ENCODE peak calls at places on chromosomes 3 and 15, in seven cellular contexts. One of them, this sample, is unnamed.

GRCh38 chr3:187188931-187189330 is 8.4 kb upstream of the RTP1 start:
- DNase-seq in AG10803: peak
- DNase-seq in HL-60: peak
- DNase-seq in neural progenitor cell: no peak
- DNase-seq in astrocyte of the spinal cord: no peak
- DNase-seq in thoracic aorta: no peak
- DNase-seq in dorsolateral prefrontal cortex: no peak
- DNase-seq in this sample: no peak

GRCh38 chr3:195839260-195840010 is 27.7 kb upstream of the MUC4 start:
- DNase-seq in AG10803: no peak
- DNase-seq in HL-60: no peak
- DNase-seq in neural progenitor cell: peak
- DNase-seq in astrocyte of the spinal cord: no peak
- DNase-seq in thoracic aorta: no peak
- DNase-seq in dorsolateral prefrontal cortex: no peak
- DNase-seq in this sample: no peak

GRCh38 chr15:99087405-99087943 is 17.4 kb upstream of the SYNM start:
- DNase-seq in AG10803: no peak
- DNase-seq in HL-60: no peak
- DNase-seq in neural progenitor cell: no peak
- DNase-seq in astrocyte of the spinal cord: no peak
- DNase-seq in thoracic aorta: no peak
- DNase-seq in dorsolateral prefrontal cortex: no peak
- DNase-seq in this sample: no peak

GRCh38 chr15:46127361-46127874 is 492.6 kb downstream of the SQOR start:
- DNase-seq in AG10803: peak
- DNase-seq in HL-60: no peak
- DNase-seq in neural progenitor cell: no peak
- DNase-seq in astrocyte of the spinal cord: peak
- DNase-seq in thoracic aorta: no peak
- DNase-seq in dorsolateral prefrontal cortex: no peak
- DNase-seq in this sample: no peak

GRCh38 chr15:44536298-44536961 is 517 bp upstream of the EIF3J start:
- DNase-seq in AG10803: no peak
- DNase-seq in HL-60: peak
- DNase-seq in neural progenitor cell: peak
- DNase-seq in astrocyte of the spinal cord: no peak
- DNase-seq in thoracic aorta: peak
- DNase-seq in dorsolateral prefrontal cortex: peak
- DNase-seq in this sample: peak

GRCh38 chr15:86624261-86625036 is 544.8 kb downstream of the AGBL1 start:
- DNase-seq in AG10803: peak
- DNase-seq in HL-60: no peak
- DNase-seq in neural progenitor cell: peak
- DNase-seq in astrocyte of the spinal cord: peak
- DNase-seq in thoracic aorta: peak
- DNase-seq in dorsolateral prefrontal cortex: peak
- DNase-seq in this sample: peak

GRCh38 chr3:27666708-27667107 is 55.4 kb downstream of the EOMES start:
- DNase-seq in AG10803: peak
- DNase-seq in HL-60: peak
- DNase-seq in neural progenitor cell: peak
- DNase-seq in astrocyte of the spinal cord: peak
- DNase-seq in thoracic aorta: no peak
- DNase-seq in dorsolateral prefrontal cortex: peak
- DNase-seq in this sample: peak

GRCh38 chr15:93831641-93832040 is 399.7 kb upstream of the MCTP2 start:
- DNase-seq in AG10803: no peak
- DNase-seq in HL-60: no peak
- DNase-seq in neural progenitor cell: no peak
- DNase-seq in astrocyte of the spinal cord: no peak
- DNase-seq in thoracic aorta: no peak
- DNase-seq in dorsolateral prefrontal cortex: no peak
- DNase-seq in this sample: no peak

GRCh38 chr3:184481924-184482671 is 79.5 kb upstream of the EPHB3 start:
- DNase-seq in AG10803: no peak
- DNase-seq in HL-60: no peak
- DNase-seq in neural progenitor cell: no peak
- DNase-seq in astrocyte of the spinal cord: no peak
- DNase-seq in thoracic aorta: no peak
- DNase-seq in dorsolateral prefrontal cortex: no peak
- DNase-seq in this sample: no peak

GRCh38 chr15:57111002-57111401 is 192.6 kb downstream of the TCF12 start:
- DNase-seq in AG10803: no peak
- DNase-seq in HL-60: no peak
- DNase-seq in neural progenitor cell: peak
- DNase-seq in astrocyte of the spinal cord: no peak
- DNase-seq in thoracic aorta: no peak
- DNase-seq in dorsolateral prefrontal cortex: no peak
- DNase-seq in this sample: no peak

GRCh38 chr3:42229942-42230688 is 35.9 kb downstream of the CCK start:
- DNase-seq in AG10803: peak
- DNase-seq in HL-60: no peak
- DNase-seq in neural progenitor cell: peak
- DNase-seq in astrocyte of the spinal cord: peak
- DNase-seq in thoracic aorta: no peak
- DNase-seq in dorsolateral prefrontal cortex: no peak
- DNase-seq in this sample: peak

GRCh38 chr3:186439725-186440124 is 77.7 kb upstream of the DGKG start:
- DNase-seq in AG10803: no peak
- DNase-seq in HL-60: no peak
- DNase-seq in neural progenitor cell: no peak
- DNase-seq in astrocyte of the spinal cord: no peak
- DNase-seq in thoracic aorta: no peak
- DNase-seq in dorsolateral prefrontal cortex: no peak
- DNase-seq in this sample: no peak

GRCh38 chr15:80485370-80486164 is 81.4 kb downstream of the ARNT2 start:
- DNase-seq in AG10803: no peak
- DNase-seq in HL-60: no peak
- DNase-seq in neural progenitor cell: no peak
- DNase-seq in astrocyte of the spinal cord: no peak
- DNase-seq in thoracic aorta: no peak
- DNase-seq in dorsolateral prefrontal cortex: no peak
- DNase-seq in this sample: no peak

GRCh38 chr15:42483677-42484076 is 7.3 kb downstream of the ZNF106 start:
- DNase-seq in AG10803: no peak
- DNase-seq in HL-60: no peak
- DNase-seq in neural progenitor cell: no peak
- DNase-seq in astrocyte of the spinal cord: no peak
- DNase-seq in thoracic aorta: no peak
- DNase-seq in dorsolateral prefrontal cortex: no peak
- DNase-seq in this sample: no peak

GRCh38 chr3:30145281-30145680 is 461.1 kb upstream of the TGFBR2 start:
- DNase-seq in AG10803: peak
- DNase-seq in HL-60: no peak
- DNase-seq in neural progenitor cell: no peak
- DNase-seq in astrocyte of the spinal cord: no peak
- DNase-seq in thoracic aorta: no peak
- DNase-seq in dorsolateral prefrontal cortex: no peak
- DNase-seq in this sample: peak

GRCh38 chr3:125582707-125583106 is 12.6 kb downstream of the OSBPL11 start:
- DNase-seq in AG10803: no peak
- DNase-seq in HL-60: no peak
- DNase-seq in neural progenitor cell: no peak
- DNase-seq in astrocyte of the spinal cord: no peak
- DNase-seq in thoracic aorta: no peak
- DNase-seq in dorsolateral prefrontal cortex: no peak
- DNase-seq in this sample: no peak

GRCh38 chr3:189712906-189713483 is 81.8 kb downstream of the TP63 start:
- DNase-seq in AG10803: peak
- DNase-seq in HL-60: no peak
- DNase-seq in neural progenitor cell: no peak
- DNase-seq in astrocyte of the spinal cord: no peak
- DNase-seq in thoracic aorta: no peak
- DNase-seq in dorsolateral prefrontal cortex: no peak
- DNase-seq in this sample: peak

GRCh38 chr3:127709320-127710060 is 36.7 kb downstream of the ABTB1 start:
- DNase-seq in AG10803: no peak
- DNase-seq in HL-60: no peak
- DNase-seq in neural progenitor cell: no peak
- DNase-seq in astrocyte of the spinal cord: peak
- DNase-seq in thoracic aorta: no peak
- DNase-seq in dorsolateral prefrontal cortex: no peak
- DNase-seq in this sample: peak

GRCh38 chr3:13259831-13260230 is 160.3 kb downstream of the NUP210 start:
- DNase-seq in AG10803: no peak
- DNase-seq in HL-60: no peak
- DNase-seq in neural progenitor cell: no peak
- DNase-seq in astrocyte of the spinal cord: no peak
- DNase-seq in thoracic aorta: no peak
- DNase-seq in dorsolateral prefrontal cortex: no peak
- DNase-seq in this sample: no peak

GRCh38 chr3:197482001-197482400 is 73.8 kb downstream of the BDH1 start:
- DNase-seq in AG10803: no peak
- DNase-seq in HL-60: no peak
- DNase-seq in neural progenitor cell: peak
- DNase-seq in astrocyte of the spinal cord: peak
- DNase-seq in thoracic aorta: no peak
- DNase-seq in dorsolateral prefrontal cortex: no peak
- DNase-seq in this sample: peak

GRCh38 chr3:42685891-42686820 is 819 bp downstream of the KLHL40 start:
- DNase-seq in AG10803: peak
- DNase-seq in HL-60: no peak
- DNase-seq in neural progenitor cell: no peak
- DNase-seq in astrocyte of the spinal cord: no peak
- DNase-seq in thoracic aorta: no peak
- DNase-seq in dorsolateral prefrontal cortex: peak
- DNase-seq in this sample: no peak

GRCh38 chr3:180322829-180323228 is 279.1 kb upstream of the TTC14 start:
- DNase-seq in AG10803: no peak
- DNase-seq in HL-60: no peak
- DNase-seq in neural progenitor cell: no peak
- DNase-seq in astrocyte of the spinal cord: no peak
- DNase-seq in thoracic aorta: no peak
- DNase-seq in dorsolateral prefrontal cortex: no peak
- DNase-seq in this sample: no peak

DNA sequence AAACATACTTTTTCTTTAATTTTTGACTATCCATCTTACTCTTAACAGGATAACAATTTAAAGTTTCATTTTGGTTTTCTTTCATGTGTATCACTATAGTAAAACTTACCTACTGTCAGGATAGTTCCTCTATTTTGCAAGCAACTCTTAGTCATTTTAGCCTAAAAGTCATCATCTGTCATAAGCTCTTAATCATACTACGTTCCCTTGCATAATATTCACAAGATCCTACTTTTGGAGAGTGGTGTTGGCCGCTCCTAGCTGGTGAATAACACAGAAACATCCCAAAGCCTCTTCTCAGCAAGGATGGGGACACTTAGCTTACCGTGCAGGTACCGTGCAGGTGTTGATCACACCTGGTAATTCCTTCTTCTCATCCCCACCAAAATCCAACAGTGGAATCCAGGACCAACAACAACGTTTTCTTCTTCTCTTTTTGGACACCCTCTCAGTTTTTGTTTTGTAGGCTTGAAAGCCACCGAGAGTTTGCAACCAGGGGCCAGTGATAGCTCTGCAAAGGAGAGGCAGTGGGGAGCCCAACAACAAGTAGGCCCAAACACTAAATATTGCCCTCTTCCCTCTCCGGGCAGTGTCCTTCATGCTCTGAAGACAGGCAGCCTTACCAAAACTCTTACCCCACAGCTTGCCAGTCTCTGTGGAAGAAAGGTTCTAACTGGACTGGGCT is 431 bp downstream of the FILIP1L start:
- DNase-seq in AG10803: no peak
- DNase-seq in HL-60: peak
- DNase-seq in neural progenitor cell: no peak
- DNase-seq in astrocyte of the spinal cord: no peak
- DNase-seq in thoracic aorta: no peak
- DNase-seq in dorsolateral prefrontal cortex: no peak
- DNase-seq in this sample: peak
- H3K4me3 ChIP-seq in AG10803: no peak
- H3K4me3 ChIP-seq in HL-60: no peak
- H3K4me3 ChIP-seq in neural progenitor cell: no peak
- H3K4me3 ChIP-seq in astrocyte of the spinal cord: no peak
- H3K4me3 ChIP-seq in thoracic aorta: no peak
- H3K4me3 ChIP-seq in dorsolateral prefrontal cortex: no peak
- H3K4me3 ChIP-seq in this sample: no peak

DNA sequence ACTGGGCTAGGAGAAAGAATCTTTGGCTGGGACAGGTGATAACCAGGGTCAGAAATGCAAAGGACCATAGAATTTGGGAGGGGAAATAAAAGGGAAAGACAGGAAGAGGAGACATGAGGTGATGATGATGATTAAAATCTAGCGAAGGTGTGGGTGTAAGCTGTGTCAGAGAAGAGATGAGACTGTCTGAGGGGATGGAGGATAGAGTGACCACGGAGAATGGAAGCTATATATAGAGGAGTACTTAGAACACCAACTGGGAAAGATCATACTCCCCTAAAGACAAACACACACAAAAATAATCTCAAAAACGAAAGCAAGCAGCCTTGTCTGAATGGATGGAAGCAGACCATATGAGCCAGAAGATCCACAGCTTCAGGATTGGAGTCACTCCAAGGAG is 115.1 kb upstream of the DAZL start:
- DNase-seq in AG10803: no peak
- DNase-seq in HL-60: no peak
- DNase-seq in neural progenitor cell: no peak
- DNase-seq in astrocyte of the spinal cord: peak
- DNase-seq in thoracic aorta: no peak
- DNase-seq in dorsolateral prefrontal cortex: no peak
- DNase-seq in this sample: no peak
- TF ChIP-seq CTCF in AG10803: no peak
- TF ChIP-seq CTCF in HL-60: no peak
- TF ChIP-seq CTCF in neural progenitor cell: no peak
- TF ChIP-seq CTCF in astrocyte of the spinal cord: no peak
- TF ChIP-seq CTCF in thoracic aorta: no peak
- TF ChIP-seq CTCF in dorsolateral prefrontal cortex: no peak
- TF ChIP-seq CTCF in this sample: no peak

GRCh38 chr3:79767194-79767952 is 425 bp downstream of the ROBO1 start:
- DNase-seq in AG10803: no peak
- DNase-seq in HL-60: no peak
- DNase-seq in neural progenitor cell: peak
- DNase-seq in astrocyte of the spinal cord: peak
- DNase-seq in thoracic aorta: no peak
- DNase-seq in dorsolateral prefrontal cortex: no peak
- DNase-seq in this sample: no peak
- H3K4me3 ChIP-seq in AG10803: no peak
- H3K4me3 ChIP-seq in HL-60: no peak
- H3K4me3 ChIP-seq in neural progenitor cell: peak
- H3K4me3 ChIP-seq in astrocyte of the spinal cord: peak
- H3K4me3 ChIP-seq in thoracic aorta: peak
- H3K4me3 ChIP-seq in dorsolateral prefrontal cortex: peak
- H3K4me3 ChIP-seq in this sample: no peak

DNA sequence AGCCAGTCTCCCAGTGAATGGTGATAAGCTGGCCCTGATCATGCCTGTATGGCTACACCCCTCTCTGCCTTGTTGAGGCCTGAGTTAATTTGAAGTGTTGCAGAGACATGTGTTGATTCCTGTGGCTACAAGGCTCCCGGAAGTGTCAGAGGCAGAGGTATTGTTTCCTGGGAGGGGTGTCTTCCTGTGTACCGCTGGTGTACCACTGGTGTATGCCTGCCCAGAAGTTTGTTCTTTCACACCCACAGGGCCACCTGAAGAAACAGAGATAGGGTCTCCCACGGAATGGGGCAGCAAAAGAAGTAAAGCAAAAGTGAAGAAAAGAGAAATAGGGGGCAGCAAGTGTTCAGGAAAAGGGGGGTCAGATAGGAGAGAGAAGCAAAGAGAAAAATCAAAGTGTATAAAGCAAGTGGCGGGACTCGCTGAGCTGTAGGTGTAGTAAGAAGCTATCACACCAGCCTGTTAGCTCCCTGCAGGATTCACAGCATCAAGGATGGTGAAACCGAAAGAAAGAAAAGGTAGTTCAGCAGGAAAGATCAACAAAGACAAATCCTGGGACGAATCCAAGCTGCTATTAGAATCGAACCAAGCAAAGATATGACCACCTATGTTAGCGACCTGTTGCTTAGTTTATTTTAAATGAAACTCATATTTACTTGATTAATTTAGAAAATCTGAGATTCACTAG is 36.6 kb upstream of the CD47 start:
- DNase-seq in AG10803: no peak
- DNase-seq in HL-60: no peak
- DNase-seq in neural progenitor cell: peak
- DNase-seq in astrocyte of the spinal cord: no peak
- DNase-seq in thoracic aorta: no peak
- DNase-seq in dorsolateral prefrontal cortex: no peak
- DNase-seq in this sample: no peak
- TF ChIP-seq CTCF in AG10803: no peak
- TF ChIP-seq CTCF in HL-60: no peak
- TF ChIP-seq CTCF in neural progenitor cell: no peak
- TF ChIP-seq CTCF in astrocyte of the spinal cord: no peak
- TF ChIP-seq CTCF in thoracic aorta: no peak
- TF ChIP-seq CTCF in dorsolateral prefrontal cortex: no peak
- TF ChIP-seq CTCF in this sample: no peak